ENCODE peak calls at places on chromosomes 4 and X, in nine cellular contexts. One of them, this sample, is unnamed.

GRCh38 chrX:136168929-136169735 is 21.8 kb downstream of the FHL1 start:
- DNase-seq in lower lobe of right lung: no peak
- DNase-seq in GM23338: peak; percentile 85
- DNase-seq in AG04450: peak; percentile 90
- DNase-seq in coronary artery: peak; percentile 88
- DNase-seq in colonic mucosa: peak; percentile 36
- DNase-seq in cardiac muscle cell: peak; percentile 83
- DNase-seq in HFF-Myc: peak; percentile 90
- DNase-seq in astrocyte of the spinal cord: peak; percentile 92
- DNase-seq in this sample: peak; percentile 79

GRCh38 chrX:11321986-11322385 is 28.8 kb downstream of the AMELX start:
- DNase-seq in lower lobe of right lung: no peak
- DNase-seq in astrocyte of the spinal cord: no peak
- DNase-seq in colonic mucosa: no peak
- DNase-seq in coronary artery: no peak
- DNase-seq in cardiac muscle cell: peak; percentile 43
- DNase-seq in HFF-Myc: no peak
- DNase-seq in GM23338: no peak
- DNase-seq in AG04450: no peak
- DNase-seq in this sample: no peak

GRCh38 chr4:88613417-88613875 is 21.2 kb downstream of the HERC3 start:
- DNase-seq in HFF-Myc: no peak
- DNase-seq in cardiac muscle cell: no peak
- DNase-seq in GM23338: peak; percentile 49
- DNase-seq in coronary artery: no peak
- DNase-seq in colonic mucosa: no peak
- DNase-seq in astrocyte of the spinal cord: peak; percentile 32
- DNase-seq in lower lobe of right lung: no peak
- DNase-seq in AG04450: no peak
- DNase-seq in this sample: no peak

GRCh38 chr4:174252412-174252811 is 31.1 kb downstream of the FBXO8 start:
- DNase-seq in GM23338: no peak
- DNase-seq in lower lobe of right lung: no peak
- DNase-seq in astrocyte of the spinal cord: no peak
- DNase-seq in HFF-Myc: no peak
- DNase-seq in AG04450: no peak
- DNase-seq in colonic mucosa: no peak
- DNase-seq in cardiac muscle cell: no peak
- DNase-seq in coronary artery: no peak
- DNase-seq in this sample: no peak

GRCh38 chr4:121229993-121230392 is 65.9 kb upstream of the TNIP3 start:
- DNase-seq in HFF-Myc: no peak
- DNase-seq in lower lobe of right lung: no peak
- DNase-seq in coronary artery: no peak
- DNase-seq in cardiac muscle cell: no peak
- DNase-seq in GM23338: no peak
- DNase-seq in colonic mucosa: no peak
- DNase-seq in AG04450: no peak
- DNase-seq in astrocyte of the spinal cord: no peak
- DNase-seq in this sample: no peak

GRCh38 chrX:123920065-123920785 is 41.3 kb upstream of the STAG2 start:
- DNase-seq in colonic mucosa: no peak
- DNase-seq in lower lobe of right lung: no peak
- DNase-seq in cardiac muscle cell: peak; percentile 69
- DNase-seq in GM23338: no peak
- DNase-seq in HFF-Myc: peak; percentile 4
- DNase-seq in AG04450: peak; percentile 52
- DNase-seq in astrocyte of the spinal cord: peak; percentile 71
- DNase-seq in coronary artery: no peak
- DNase-seq in this sample: no peak

GRCh38 chr4:173448103-173448502 is 49.2 kb upstream of the SCRG1 start:
- DNase-seq in lower lobe of right lung: no peak
- DNase-seq in AG04450: no peak
- DNase-seq in colonic mucosa: no peak
- DNase-seq in GM23338: no peak
- DNase-seq in cardiac muscle cell: peak; percentile 34
- DNase-seq in coronary artery: no peak
- DNase-seq in astrocyte of the spinal cord: no peak
- DNase-seq in HFF-Myc: peak; percentile 44
- DNase-seq in this sample: no peak

GRCh38 chr4:5717449-5718158 is 6.6 kb downstream of the EVC start:
- DNase-seq in lower lobe of right lung: no peak
- DNase-seq in AG04450: no peak
- DNase-seq in colonic mucosa: no peak
- DNase-seq in cardiac muscle cell: no peak
- DNase-seq in coronary artery: no peak
- DNase-seq in astrocyte of the spinal cord: no peak
- DNase-seq in GM23338: no peak
- DNase-seq in HFF-Myc: no peak
- DNase-seq in this sample: no peak

GRCh38 chrX:129772796-129773431 is 6.8 kb upstream of the SASH3 start:
- DNase-seq in colonic mucosa: peak; percentile 75
- DNase-seq in GM23338: peak; percentile 32
- DNase-seq in coronary artery: no peak
- DNase-seq in AG04450: no peak
- DNase-seq in astrocyte of the spinal cord: no peak
- DNase-seq in lower lobe of right lung: peak; percentile 88
- DNase-seq in cardiac muscle cell: no peak
- DNase-seq in HFF-Myc: no peak
- DNase-seq in this sample: peak; percentile 69

GRCh38 chr4:55931833-55932232 is 16.9 kb upstream of the CEP135 start:
- DNase-seq in cardiac muscle cell: peak; percentile 59
- DNase-seq in coronary artery: no peak
- DNase-seq in HFF-Myc: no peak
- DNase-seq in AG04450: peak; percentile 67
- DNase-seq in GM23338: no peak
- DNase-seq in lower lobe of right lung: no peak
- DNase-seq in astrocyte of the spinal cord: no peak
- DNase-seq in colonic mucosa: no peak
- DNase-seq in this sample: no peak

GRCh38 chr4:145887241-145887964 is 51.2 kb downstream of the ZNF827 start:
- DNase-seq in lower lobe of right lung: no peak
- DNase-seq in colonic mucosa: no peak
- DNase-seq in GM23338: peak; percentile 58
- DNase-seq in HFF-Myc: peak; percentile 33
- DNase-seq in cardiac muscle cell: peak; percentile 74
- DNase-seq in astrocyte of the spinal cord: peak; percentile 77
- DNase-seq in AG04450: peak; percentile 49
- DNase-seq in coronary artery: no peak
- DNase-seq in this sample: peak; percentile 76
- H3K4me3 ChIP-seq in lower lobe of right lung: no peak overlapping the region
- H3K4me3 ChIP-seq in colonic mucosa: no peak overlapping the region
- H3K4me3 ChIP-seq in GM23338: no peak overlapping the region
- H3K4me3 ChIP-seq in HFF-Myc: no peak overlapping the region
- H3K4me3 ChIP-seq in cardiac muscle cell: no peak overlapping the region
- H3K4me3 ChIP-seq in astrocyte of the spinal cord: no peak overlapping the region
- H3K4me3 ChIP-seq in AG04450: no peak overlapping the region
- H3K4me3 ChIP-seq in coronary artery: peak overlapping the region; percentile 29
- H3K4me3 ChIP-seq in this sample: no peak overlapping the region

GRCh38 chr4:16161866-16162408 is 64.3 kb downstream of the TAPT1 start:
- DNase-seq in lower lobe of right lung: no peak
- DNase-seq in cardiac muscle cell: no peak
- DNase-seq in astrocyte of the spinal cord: no peak
- DNase-seq in HFF-Myc: no peak
- DNase-seq in GM23338: no peak
- DNase-seq in coronary artery: no peak
- DNase-seq in AG04450: no peak
- DNase-seq in colonic mucosa: no peak
- DNase-seq in this sample: no peak
- H3K4me3 ChIP-seq in lower lobe of right lung: no peak overlapping the region
- H3K4me3 ChIP-seq in cardiac muscle cell: no peak overlapping the region
- H3K4me3 ChIP-seq in astrocyte of the spinal cord: no peak overlapping the region
- H3K4me3 ChIP-seq in HFF-Myc: no peak overlapping the region
- H3K4me3 ChIP-seq in GM23338: no peak overlapping the region
- H3K4me3 ChIP-seq in coronary artery: no peak overlapping the region
- H3K4me3 ChIP-seq in AG04450: no peak overlapping the region
- H3K4me3 ChIP-seq in colonic mucosa: no peak overlapping the region
- H3K4me3 ChIP-seq in this sample: no peak overlapping the region

DNA sequence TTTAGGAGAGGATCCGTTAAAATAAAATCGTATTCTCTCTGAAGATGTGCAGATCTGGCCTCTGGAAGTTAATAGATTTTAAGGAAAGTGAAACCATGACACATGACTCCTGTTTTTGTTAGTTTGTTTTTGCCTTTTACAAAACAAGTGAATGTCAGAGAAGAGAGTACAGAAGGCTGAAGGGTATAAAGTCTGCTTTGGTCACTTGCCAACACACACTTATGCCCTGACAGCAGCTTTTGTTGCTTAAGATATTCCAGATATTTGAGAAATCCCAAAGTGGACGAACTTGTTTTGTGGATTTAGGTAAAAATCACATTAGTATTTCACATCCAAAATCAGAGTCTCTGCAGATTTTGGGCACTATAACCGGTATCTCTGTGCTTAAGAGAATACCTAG is 192.4 kb upstream of the RASGEF1B start:
- DNase-seq in HFF-Myc: no peak
- DNase-seq in GM23338: no peak
- DNase-seq in AG04450: no peak
- DNase-seq in colonic mucosa: no peak
- DNase-seq in astrocyte of the spinal cord: no peak
- DNase-seq in cardiac muscle cell: peak; percentile 33
- DNase-seq in lower lobe of right lung: no peak
- DNase-seq in coronary artery: no peak
- DNase-seq in this sample: no peak
- H3K4me3 ChIP-seq in HFF-Myc: no peak overlapping the region
- H3K4me3 ChIP-seq in GM23338: no peak overlapping the region
- H3K4me3 ChIP-seq in AG04450: no peak overlapping the region
- H3K4me3 ChIP-seq in colonic mucosa: no peak overlapping the region
- H3K4me3 ChIP-seq in astrocyte of the spinal cord: no peak overlapping the region
- H3K4me3 ChIP-seq in cardiac muscle cell: no peak overlapping the region
- H3K4me3 ChIP-seq in lower lobe of right lung: no peak overlapping the region
- H3K4me3 ChIP-seq in coronary artery: no peak overlapping the region
- H3K4me3 ChIP-seq in this sample: no peak overlapping the region

GRCh38 chr4:145521282-145521681 is 39.6 kb downstream of the SMAD1 start:
- DNase-seq in colonic mucosa: no peak
- DNase-seq in cardiac muscle cell: no peak
- DNase-seq in AG04450: no peak
- DNase-seq in astrocyte of the spinal cord: no peak
- DNase-seq in lower lobe of right lung: no peak
- DNase-seq in coronary artery: no peak
- DNase-seq in GM23338: no peak
- DNase-seq in HFF-Myc: no peak
- DNase-seq in this sample: no peak
- H3K4me3 ChIP-seq in colonic mucosa: no peak overlapping the region
- H3K4me3 ChIP-seq in cardiac muscle cell: no peak overlapping the region
- H3K4me3 ChIP-seq in AG04450: no peak overlapping the region
- H3K4me3 ChIP-seq in astrocyte of the spinal cord: no peak overlapping the region
- H3K4me3 ChIP-seq in lower lobe of right lung: no peak overlapping the region
- H3K4me3 ChIP-seq in coronary artery: no peak overlapping the region
- H3K4me3 ChIP-seq in GM23338: no peak overlapping the region
- H3K4me3 ChIP-seq in HFF-Myc: no peak overlapping the region
- H3K4me3 ChIP-seq in this sample: no peak overlapping the region

GRCh38 chr4:87029356-87029755 is 94.5 kb downstream of the AFF1 start:
- DNase-seq in HFF-Myc: no peak
- DNase-seq in GM23338: no peak
- DNase-seq in cardiac muscle cell: no peak
- DNase-seq in colonic mucosa: no peak
- DNase-seq in AG04450: no peak
- DNase-seq in astrocyte of the spinal cord: no peak
- DNase-seq in lower lobe of right lung: no peak
- DNase-seq in coronary artery: no peak
- DNase-seq in this sample: no peak
- H3K4me3 ChIP-seq in HFF-Myc: no peak overlapping the region
- H3K4me3 ChIP-seq in GM23338: no peak overlapping the region
- H3K4me3 ChIP-seq in cardiac muscle cell: no peak overlapping the region
- H3K4me3 ChIP-seq in colonic mucosa: no peak overlapping the region
- H3K4me3 ChIP-seq in AG04450: no peak overlapping the region
- H3K4me3 ChIP-seq in astrocyte of the spinal cord: no peak overlapping the region
- H3K4me3 ChIP-seq in lower lobe of right lung: no peak overlapping the region
- H3K4me3 ChIP-seq in coronary artery: peak overlapping the region; percentile 43
- H3K4me3 ChIP-seq in this sample: no peak overlapping the region

DNA sequence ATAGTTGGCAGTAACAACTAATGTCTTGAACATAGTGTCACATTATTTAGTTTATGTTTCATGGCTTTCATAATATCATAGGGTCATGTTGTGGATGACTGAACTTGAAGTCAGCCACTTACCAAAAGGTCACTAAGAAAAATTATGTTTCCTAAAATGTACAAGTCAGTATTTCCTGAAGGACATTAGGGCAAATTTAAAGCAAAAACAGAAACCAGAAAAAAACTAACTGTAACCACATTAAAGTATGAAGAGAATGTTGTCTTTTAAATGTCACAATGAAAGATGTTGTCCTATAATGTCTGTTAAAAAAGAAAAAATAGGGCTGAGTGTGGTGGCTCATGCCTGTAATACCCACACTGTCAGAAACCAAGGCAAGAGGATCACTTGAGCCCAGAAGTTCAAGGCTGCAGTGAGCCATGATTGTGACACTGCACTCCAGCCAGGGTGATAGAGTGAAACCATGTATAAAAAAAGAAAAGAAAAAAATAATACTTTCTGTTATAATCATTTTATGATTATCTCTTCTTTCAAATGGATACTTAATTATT is 55.8 kb downstream of the HHIP start:
- DNase-seq in cardiac muscle cell: no peak
- DNase-seq in AG04450: no peak
- DNase-seq in GM23338: no peak
- DNase-seq in HFF-Myc: no peak
- DNase-seq in colonic mucosa: no peak
- DNase-seq in astrocyte of the spinal cord: peak; percentile 50
- DNase-seq in coronary artery: no peak
- DNase-seq in lower lobe of right lung: no peak
- DNase-seq in this sample: no peak
- H3K4me3 ChIP-seq in cardiac muscle cell: no peak overlapping the region
- H3K4me3 ChIP-seq in AG04450: no peak overlapping the region
- H3K4me3 ChIP-seq in GM23338: no peak overlapping the region
- H3K4me3 ChIP-seq in HFF-Myc: no peak overlapping the region
- H3K4me3 ChIP-seq in colonic mucosa: no peak overlapping the region
- H3K4me3 ChIP-seq in astrocyte of the spinal cord: no peak overlapping the region
- H3K4me3 ChIP-seq in coronary artery: no peak overlapping the region
- H3K4me3 ChIP-seq in lower lobe of right lung: no peak overlapping the region
- H3K4me3 ChIP-seq in this sample: no peak overlapping the region

GRCh38 chr4:157678478-157678877 is 457.9 kb downstream of the GRIA2 start:
- DNase-seq in cardiac muscle cell: no peak
- DNase-seq in astrocyte of the spinal cord: no peak
- DNase-seq in coronary artery: no peak
- DNase-seq in colonic mucosa: no peak
- DNase-seq in lower lobe of right lung: no peak
- DNase-seq in HFF-Myc: no peak
- DNase-seq in AG04450: no peak
- DNase-seq in GM23338: no peak
- DNase-seq in this sample: no peak
- H3K4me3 ChIP-seq in cardiac muscle cell: no peak overlapping the region
- H3K4me3 ChIP-seq in astrocyte of the spinal cord: no peak overlapping the region
- H3K4me3 ChIP-seq in coronary artery: no peak overlapping the region
- H3K4me3 ChIP-seq in colonic mucosa: no peak overlapping the region
- H3K4me3 ChIP-seq in lower lobe of right lung: no peak overlapping the region
- H3K4me3 ChIP-seq in HFF-Myc: no peak overlapping the region
- H3K4me3 ChIP-seq in AG04450: no peak overlapping the region
- H3K4me3 ChIP-seq in GM23338: no peak overlapping the region
- H3K4me3 ChIP-seq in this sample: no peak overlapping the region

GRCh38 chrX:131778269-131779218 is 234.7 kb downstream of the OR13H1 start:
- DNase-seq in AG04450: no peak
- DNase-seq in astrocyte of the spinal cord: peak; percentile 83
- DNase-seq in colonic mucosa: peak; percentile 88
- DNase-seq in HFF-Myc: no peak
- DNase-seq in coronary artery: peak; percentile 80
- DNase-seq in cardiac muscle cell: no peak
- DNase-seq in lower lobe of right lung: no peak
- DNase-seq in GM23338: no peak
- DNase-seq in this sample: peak; percentile 74
- H3K4me3 ChIP-seq in AG04450: no peak overlapping the region
- H3K4me3 ChIP-seq in astrocyte of the spinal cord: peak overlapping the region; percentile 37
- H3K4me3 ChIP-seq in colonic mucosa: peak overlapping the region; percentile 47
- H3K4me3 ChIP-seq in HFF-Myc: no peak overlapping the region
- H3K4me3 ChIP-seq in coronary artery: peak overlapping the region; percentile 72
- H3K4me3 ChIP-seq in cardiac muscle cell: no peak overlapping the region
- H3K4me3 ChIP-seq in lower lobe of right lung: no peak overlapping the region
- H3K4me3 ChIP-seq in GM23338: no peak overlapping the region
- H3K4me3 ChIP-seq in this sample: peak overlapping the region; percentile 41